ENCODE peak calls at places on chromosomes 3 and 15, in six cellular contexts. W is GM12878, Z is WTC11, D is HCT116, I is K562, S is HepG2. U is an unnamed sample.

GRCh38 chr15:86337071-86337470 is 257.4 kb downstream of the AGBL1 start:
- DNase-seq in W (no peak), Z (no peak), D (no peak), I (no peak), S (no peak), U (no peak)

GRCh38 chr3:167723872-167724271 is 10.8 kb downstream of the PDCD10 start:
- DNase-seq in W (no peak), Z (no peak), D (no peak), I (peak), S (no peak), U (no peak)

GRCh38 chr3:25412269-25412668 is 15.8 kb upstream of the RARB start:
- DNase-seq in W (no peak), Z (no peak), D (no peak), I (no peak), S (no peak), U (no peak)

GRCh38 chr3:194423317-194423716 is 24.3 kb upstream of the GP5 start:
- DNase-seq in W (no peak), Z (no peak), D (no peak), I (no peak), S (no peak), U (no peak)

GRCh38 chr3:182986021-182986420 is 5.7 kb upstream of the DCUN1D1 start:
- DNase-seq in W (no peak), Z (no peak), D (no peak), I (no peak), S (no peak), U (no peak)

GRCh38 chr3:48826451-48826850 is 21.2 kb downstream of the PRKAR2A start:
- DNase-seq in W (no peak), Z (no peak), D (no peak), I (peak), S (no peak), U (no peak)

GRCh38 chr3:10160925-10161324 is 3.8 kb upstream of the IRAK2 start:
- DNase-seq in W (no peak), Z (no peak), D (no peak), I (no peak), S (no peak), U (no peak)

GRCh38 chr3:89617706-89618105 is 510.3 kb downstream of the EPHA3 start:
- DNase-seq in W (no peak), Z (no peak), D (no peak), I (no peak), S (no peak), U (no peak)

GRCh38 chr15:66951531-66951930 is 113.9 kb upstream of the SMAD3 start:
- DNase-seq in W (no peak), Z (no peak), D (no peak), I (no peak), S (no peak), U (no peak)

GRCh38 chr15:64891546-64891945 is 20.2 kb upstream of the ANKDD1A start:
- DNase-seq in W (peak), Z (no peak), D (no peak), I (no peak), S (no peak), U (no peak)

GRCh38 chr3:194572944-194573491 is 60.2 kb downstream of the TMEM44 start:
- DNase-seq in W (no peak), Z (no peak), D (no peak), I (no peak), S (no peak), U (no peak)

GRCh38 chr3:126053513-126053912 is 30.4 kb downstream of the SLC41A3 start:
- DNase-seq in W (no peak), Z (no peak), D (no peak), I (no peak), S (peak), U (no peak)

GRCh38 chr3:177358968-177359600 is 161.8 kb upstream of the TBL1XR1 start:
- DNase-seq in W (no peak), Z (peak), D (peak), I (peak), S (no peak), U (no peak)

GRCh38 chr3:12229144-12229871 is 59.6 kb upstream of the PPARG start:
- DNase-seq in W (no peak), Z (no peak), D (no peak), I (no peak), S (no peak), U (no peak)

GRCh38 chr3:184466413-184466960 is 86.6 kb downstream of the CHRD start:
- DNase-seq in W (no peak), Z (no peak), D (no peak), I (peak), S (no peak), U (no peak)

GRCh38 chr3:66450389-66451022 is 50.3 kb downstream of the LRIG1 start:
- DNase-seq in W (no peak), Z (no peak), D (no peak), I (no peak), S (no peak), U (no peak)

GRCh38 chr15:74799255-74799842 is 13.3 kb upstream of the LMAN1L start:
- DNase-seq in W (no peak), Z (no peak), D (no peak), I (no peak), S (no peak), U (no peak)

GRCh38 chr3:177256991-177257390 is 59.7 kb upstream of the TBL1XR1 start:
- DNase-seq in W (no peak), Z (no peak), D (no peak), I (no peak), S (no peak), U (no peak)

GRCh38 chr15:85871545-85871944 is 76.8 kb upstream of the KLHL25 start:
- DNase-seq in W (no peak), Z (no peak), D (no peak), I (no peak), S (no peak), U (no peak)

GRCh38 chr3:12363397-12364195 is 74.7 kb downstream of the PPARG start:
- DNase-seq in W (no peak), Z (no peak), D (no peak), I (no peak), S (no peak), U (no peak)

GRCh38 chr15:82530606-82531379 is 9.5 kb downstream of the RPS17 start:
- DNase-seq in W (peak), Z (peak), D (peak), I (peak), S (peak), U (no peak)

GRCh38 chr3:186152889-186153292 is 44.0 kb upstream of the ETV5 start:
- DNase-seq in W (peak), Z (no peak), D (no peak), I (no peak), S (no peak), U (no peak)

GRCh38 chr3:47874913-47875312 is 72.0 kb downstream of the DHX30 start:
- DNase-seq in W (no peak), Z (no peak), D (no peak), I (no peak), S (no peak), U (no peak)

GRCh38 chr3:21273256-21273999 is 477.6 kb downstream of the ZNF385D start:
- DNase-seq in W (no peak), Z (no peak), D (no peak), I (no peak), S (no peak), U (no peak)

GRCh38 chr3:4819761-4820160 is 159.5 kb upstream of the BHLHE40 start:
- DNase-seq in W (no peak), Z (no peak), D (no peak), I (no peak), S (no peak), U (no peak)

GRCh38 chr3:168511428-168512014 is 415.8 kb upstream of the GOLIM4 start:
- DNase-seq in W (no peak), Z (no peak), D (no peak), I (no peak), S (no peak), U (no peak)

GRCh38 chr15:98823012-98823458 is 174.7 kb downstream of the IGF1R start:
- DNase-seq in W (peak), Z (peak), D (no peak), I (no peak), S (no peak), U (no peak)

GRCh38 chr15:66661432-66662096 is 40.5 kb upstream of the SMAD6 start:
- DNase-seq in W (no peak), Z (no peak), D (no peak), I (peak), S (no peak), U (no peak)

GRCh38 chr3:57784089-57784735 is 28.1 kb downstream of the SLMAP start:
- DNase-seq in W (no peak), Z (no peak), D (no peak), I (no peak), S (no peak), U (no peak)

GRCh38 chr3:108719178-108719577 is 38.0 kb downstream of the RETNLB start:
- DNase-seq in W (no peak), Z (no peak), D (no peak), I (no peak), S (no peak), U (no peak)

GRCh38 chr15:92881838-92882696 is 18.1 kb upstream of the CHD2 start:
- DNase-seq in W (peak), Z (peak), D (peak), I (peak), S (peak), U (peak)

GRCh38 chr3:122921791-122922651 is 105.5 kb downstream of the SEMA5B start:
- DNase-seq in W (no peak), Z (peak), D (no peak), I (peak), S (peak), U (peak)

GRCh38 chr3:126912491-126913195 is 70.3 kb upstream of the PLXNA1 start:
- DNase-seq in W (no peak), Z (no peak), D (no peak), I (no peak), S (no peak), U (no peak)

GRCh38 chr15:74044267-74045110 is 37.9 kb downstream of the GOLGA6A start:
- DNase-seq in W (no peak), Z (no peak), D (no peak), I (no peak), S (no peak), U (no peak)

GRCh38 chr3:184354121-184354728 is 7.2 kb downstream of the CLCN2 start:
- DNase-seq in W (no peak), Z (peak), D (no peak), I (peak), S (peak), U (no peak)

GRCh38 chr3:50473768-50474167 is 29.7 kb downstream of the CACNA2D2 start:
- DNase-seq in W (no peak), Z (no peak), D (no peak), I (no peak), S (no peak), U (no peak)

GRCh38 chr15:42490246-42490742 is 647 bp downstream of the ZNF106 start:
- DNase-seq in W (no peak), Z (no peak), D (no peak), I (no peak), S (no peak), U (no peak)

GRCh38 chr3:150005243-150006102 is 34.8 kb upstream of the PFN2 start:
- DNase-seq in W (no peak), Z (no peak), D (no peak), I (no peak), S (no peak), U (no peak)

GRCh38 chr15:50669611-50670010 is 17.0 kb downstream of the TRPM7 start:
- DNase-seq in W (no peak), Z (no peak), D (no peak), I (no peak), S (no peak), U (no peak)

GRCh38 chr3:64321747-64322146 is 96.5 kb upstream of the PRICKLE2 start:
- DNase-seq in W (no peak), Z (no peak), D (no peak), I (no peak), S (no peak), U (no peak)

DNA sequence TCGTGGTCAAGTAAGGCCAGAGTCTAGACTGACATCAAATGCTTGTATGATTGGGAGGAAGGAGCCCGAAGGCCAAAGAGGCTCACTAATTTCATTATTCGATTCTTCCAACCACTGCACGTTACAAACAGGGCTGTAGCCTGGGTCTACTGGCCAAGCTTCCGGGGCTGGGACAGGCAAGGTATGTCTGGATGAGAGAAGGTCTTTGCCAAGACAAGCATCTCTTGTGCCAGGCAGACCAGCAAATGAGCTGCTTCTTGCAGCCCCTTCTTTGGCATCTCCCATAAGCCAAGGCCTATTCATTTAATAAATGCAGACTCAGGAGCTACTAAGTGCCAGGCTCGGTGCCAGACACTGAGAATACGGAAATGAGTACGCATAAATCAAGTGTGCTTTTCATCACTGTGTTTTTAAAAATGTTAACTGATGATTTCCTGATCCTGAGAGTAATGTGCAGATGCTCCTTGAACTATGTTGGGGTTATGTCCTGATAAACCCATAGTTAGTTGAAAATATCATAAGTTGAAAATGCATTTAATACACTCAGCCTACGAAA is 135.2 kb upstream of the CTDSPL start:
- DNase-seq in W (no peak), Z (no peak), D (no peak), I (no peak), S (no peak), U (no peak)
- TF ChIP-seq ATF3 in W (no peak), Z (no peak), D (no peak), I (no peak), S (no peak), U (no peak)

GRCh38 chr3:14077310-14077709 is 47.4 kb downstream of the CHCHD4 start:
- DNase-seq in W (no peak), Z (no peak), D (no peak), I (no peak), S (no peak), U (no peak)
- TF ChIP-seq ATF3 in W (no peak), Z (no peak), D (no peak), I (no peak), S (no peak), U (no peak)

GRCh38 chr3:115875460-115875859 is 252.2 kb downstream of the GAP43 start:
- DNase-seq in W (no peak), Z (no peak), D (no peak), I (no peak), S (no peak), U (no peak)
- TF ChIP-seq ATF3 in W (no peak), Z (no peak), D (no peak), I (no peak), S (no peak), U (no peak)

GRCh38 chr3:178510496-178510895 is 25.7 kb upstream of the KCNMB2 start:
- DNase-seq in W (no peak), Z (no peak), D (no peak), I (no peak), S (no peak), U (no peak)

GRCh38 chr3:178504128-178504527 is 32.1 kb upstream of the KCNMB2 start:
- DNase-seq in W (no peak), Z (no peak), D (no peak), I (no peak), S (no peak), U (no peak)

GRCh38 chr3:178508443-178508825 is 27.8 kb upstream of the KCNMB2 start:
- DNase-seq in W (no peak), Z (no peak), D (no peak), I (no peak), S (no peak), U (no peak)

GRCh38 chr3:178507507-178508442 is 28.5 kb upstream of the KCNMB2 start:
- DNase-seq in W (no peak), Z (no peak), D (no peak), I (no peak), S (peak), U (no peak)

DNA sequence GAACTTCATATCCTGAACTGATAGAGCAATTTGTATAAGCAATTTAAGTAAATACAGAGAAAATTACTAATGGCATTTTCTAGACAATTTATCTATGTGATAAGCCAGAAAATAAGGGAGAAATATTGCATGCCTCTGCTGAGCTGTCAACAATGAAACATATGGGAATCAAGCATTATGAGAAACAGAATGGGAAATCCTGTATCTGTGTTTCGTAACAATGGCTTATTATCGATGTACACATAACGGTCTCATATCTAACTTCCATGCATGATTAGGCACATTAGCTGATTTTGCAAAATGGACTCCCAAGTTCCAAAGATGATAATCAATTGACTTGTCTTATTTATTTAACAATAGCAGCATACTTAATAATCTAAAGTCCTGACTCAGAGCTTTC is 30.4 kb upstream of the KCNMB2 start:
- DNase-seq in W (no peak), Z (no peak), D (no peak), I (no peak), S (no peak), U (no peak)
- TF ChIP-seq ATF3 in W (no peak), Z (no peak), D (no peak), I (no peak), S (no peak), U (no peak)